ENCODE peak calls at places on chromosomes 11 and 22, in nine cellular contexts. X is spleen, I is thoracic aorta, B is PC-3, A is PC-9, Z is endodermal cell, T is ovary, F is fibroblast of lung, N is adrenal gland. Y is an unnamed sample. For H3K4me1, the result is how much of the 10 kb centered on the place peaks cover.

GRCh38 chr11:67507242-67507890 is 596 bp downstream of the CDK2AP2 start:
- DNase-seq in X (no peak), I (peak), B (peak), A (no peak), Z (no peak), T (peak), F (no peak), N (peak), Y (no peak)

GRCh38 chr11:59754494-59754858 is 700 bp upstream of the STX3 start:
- DNase-seq in X (peak), I (no peak), B (no peak), A (no peak), Z (peak), T (no peak), F (no peak), N (peak), Y (peak)

GRCh38 chr11:7965386-7965785 is at the start of gene NLRP10:
- DNase-seq in X (no peak), I (no peak), B (peak), A (no peak), Z (no peak), T (no peak), F (peak), N (no peak), Y (no peak)

GRCh38 chr11:82988936-82989627 is 82.6 kb downstream of the RAB30 start:
- DNase-seq in X (no peak), I (no peak), B (no peak), A (no peak), Z (no peak), T (no peak), F (peak), N (peak), Y (peak)

GRCh38 chr11:123219066-123219697 is 24.1 kb upstream of the CLMP start:
- DNase-seq in X (no peak), I (no peak), B (no peak), A (no peak), Z (no peak), T (no peak), F (peak), N (no peak), Y (peak)

GRCh38 chr11:1208361-1209261 is 14.3 kb upstream of the MUC5B start:
- DNase-seq in X (peak), I (no peak), B (no peak), A (no peak), Z (peak), T (no peak), F (no peak), N (peak), Y (no peak)

GRCh38 chr11:47308050-47308823 is 38.3 kb downstream of the MADD start:
- DNase-seq in X (no peak), I (no peak), B (no peak), A (no peak), Z (peak), T (no peak), F (no peak), N (no peak), Y (no peak)

GRCh38 chr11:47186076-47186936 is at the start of gene PACSIN3:
- DNase-seq in X (peak), I (no peak), B (peak), A (no peak), Z (peak), T (peak), F (peak), N (peak), Y (peak)

GRCh38 chr22:44704159-44705021 is 2.4 kb downstream of the PRR5 start:
- DNase-seq in X (peak), I (no peak), B (no peak), A (peak), Z (no peak), T (no peak), F (no peak), N (no peak), Y (no peak)

GRCh38 chr11:114200785-114201184 is 95.4 kb upstream of the NNMT start:
- DNase-seq in X (no peak), I (no peak), B (no peak), A (no peak), Z (no peak), T (no peak), F (no peak), N (no peak), Y (no peak)

GRCh38 chr11:44982496-44983062 is 31.9 kb upstream of the TP53I11 start:
- DNase-seq in X (peak), I (no peak), B (no peak), A (no peak), Z (peak), T (no peak), F (no peak), N (no peak), Y (peak)

GRCh38 chr22:37100589-37101127 is 8.9 kb downstream of the TMPRSS6 start:
- DNase-seq in X (no peak), I (no peak), B (no peak), A (no peak), Z (no peak), T (no peak), F (no peak), N (no peak), Y (no peak)

GRCh38 chr11:57288771-57289579 is 35.8 kb downstream of the TNKS1BP1 start:
- DNase-seq in X (no peak), I (no peak), B (peak), A (no peak), Z (no peak), T (no peak), F (peak), N (no peak), Y (peak)

DNA sequence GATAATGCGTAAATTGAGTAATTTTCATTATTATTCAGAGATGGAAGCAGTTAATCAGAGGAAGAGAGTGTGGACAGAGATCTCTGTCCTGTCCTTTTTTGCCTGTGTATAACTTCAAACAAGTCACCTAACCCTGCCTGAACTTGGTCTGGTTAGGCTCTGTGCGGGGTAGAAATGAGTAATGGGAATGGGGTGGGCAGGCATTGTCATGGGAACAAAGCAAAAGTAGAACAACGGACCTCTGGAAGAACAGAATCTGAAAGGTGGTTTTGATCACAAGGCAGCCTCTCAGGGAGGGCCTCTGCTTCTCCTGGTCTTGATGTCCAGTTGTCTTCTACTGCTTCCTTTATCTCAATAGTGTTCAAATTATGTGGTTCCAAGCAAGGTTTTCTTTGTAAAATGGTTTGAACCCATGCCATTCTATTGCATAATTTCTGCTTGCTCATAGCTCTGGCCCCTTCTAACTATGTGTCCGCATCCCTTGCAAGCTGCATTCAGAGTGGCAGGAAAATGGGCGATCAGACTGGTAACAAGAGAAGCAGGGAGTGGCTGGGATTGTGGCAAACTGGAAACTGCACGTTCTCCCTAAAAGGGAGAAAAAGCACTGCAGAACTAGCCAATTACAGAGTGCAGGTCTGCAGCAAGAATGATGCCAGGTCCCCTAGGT is 76.1 kb downstream of the PRR5L start:
- DNase-seq in X (no peak), I (no peak), B (peak), A (no peak), Z (no peak), T (no peak), F (peak), N (no peak), Y (no peak)
- H3K4me3 ChIP-seq in X (no peak), I (no peak), B (no peak), A (no peak), Z (no peak), T (no peak), F (no peak), N (no peak), Y (no peak)

GRCh38 chr11:120335928-120336640 is at the start of gene ARHGEF12:
- DNase-seq in X (peak), I (peak), B (peak), A (peak), Z (peak), T (peak), F (peak), N (peak), Y (peak)
- TF ChIP-seq CTCF in X (no peak), I (no peak), B (peak), A (peak), Z (peak), T (no peak), F (peak), N (no peak), Y (peak)

GRCh38 chr22:39257522-39258475 is 13.0 kb upstream of the PDGFB start:
- DNase-seq in X (no peak), I (no peak), B (no peak), A (no peak), Z (peak), T (no peak), F (no peak), N (no peak), Y (no peak)

GRCh38 chr22:39256979-39257378 is 12.2 kb upstream of the PDGFB start:
- DNase-seq in X (no peak), I (no peak), B (no peak), A (no peak), Z (no peak), T (no peak), F (no peak), N (no peak), Y (no peak)

GRCh38 chr22:39255449-39256185 is 10.8 kb upstream of the PDGFB start:
- DNase-seq in X (no peak), I (no peak), B (no peak), A (no peak), Z (peak), T (no peak), F (no peak), N (no peak), Y (no peak)

GRCh38 chr22:39254789-39255298 is 10.1 kb upstream of the PDGFB start:
- DNase-seq in X (no peak), I (no peak), B (peak), A (no peak), Z (peak), T (no peak), F (no peak), N (no peak), Y (no peak)

GRCh38 chr22:39256186-39256552 is 11.4 kb upstream of the PDGFB start:
- DNase-seq in X (no peak), I (no peak), B (no peak), A (no peak), Z (no peak), T (no peak), F (no peak), N (no peak), Y (no peak)
- H3K4me1 ChIP-seq in X (under half), I (under half), B (under half), A (under half), Z (under half), T (under half), F (under half), N (under half), Y (under half)

GRCh38 chr11:134037093-134037908 is 31.6 kb upstream of the JAM3 start:
- DNase-seq in X (peak), I (no peak), B (peak), A (no peak), Z (peak), T (peak), F (peak), N (peak), Y (peak)
- H3K4me3 ChIP-seq in X (peak), I (peak), B (peak), A (no peak), Z (peak), T (peak), F (peak), N (no peak), Y (peak)

GRCh38 chr11:27211370-27212127 is 151.5 kb downstream of the CCDC34 start:
- DNase-seq in X (no peak), I (no peak), B (peak), A (no peak), Z (peak), T (no peak), F (no peak), N (no peak), Y (peak)
- TF ChIP-seq CTCF in X (no peak), I (peak), B (peak), A (peak), Z (peak), T (no peak), F (peak), N (peak), Y (peak)

GRCh38 chr11:72721276-72721675 is 30.9 kb downstream of the ARAP1 start:
- DNase-seq in X (no peak), I (no peak), B (no peak), A (no peak), Z (no peak), T (no peak), F (no peak), N (no peak), Y (no peak)

GRCh38 chr11:72720806-72721205 is 31.4 kb downstream of the ARAP1 start:
- DNase-seq in X (no peak), I (no peak), B (no peak), A (no peak), Z (no peak), T (no peak), F (no peak), N (no peak), Y (no peak)

GRCh38 chr11:72719144-72719543 is 33.1 kb downstream of the ARAP1 start:
- DNase-seq in X (no peak), I (no peak), B (no peak), A (no peak), Z (no peak), T (no peak), F (peak), N (no peak), Y (no peak)

GRCh38 chr11:72719551-72719950 is 32.7 kb downstream of the ARAP1 start:
- DNase-seq in X (no peak), I (no peak), B (no peak), A (no peak), Z (no peak), T (no peak), F (no peak), N (no peak), Y (no peak)

DNA sequence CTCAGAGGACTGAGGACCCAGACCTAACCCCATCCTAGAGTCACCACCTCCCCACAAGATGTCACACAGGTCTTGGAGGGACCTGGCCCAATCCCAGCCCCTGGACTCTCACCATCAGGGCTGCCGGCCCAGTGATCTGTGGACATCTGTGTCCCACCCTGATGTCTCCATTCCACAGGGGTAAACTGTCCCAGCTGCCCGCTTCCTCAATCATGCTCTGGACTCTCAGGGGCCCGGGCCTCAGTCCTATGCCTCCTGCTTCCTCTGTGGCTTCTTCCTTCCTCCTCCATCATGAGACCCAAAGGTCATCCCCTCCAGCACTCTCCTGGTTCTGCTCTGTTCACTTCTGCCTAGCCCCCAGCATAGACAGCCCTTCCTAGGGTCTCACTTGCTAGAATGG is 32.2 kb downstream of the ARAP1 start:
- DNase-seq in X (no peak), I (no peak), B (no peak), A (no peak), Z (no peak), T (no peak), F (no peak), N (no peak), Y (no peak)
- H3K4me1 ChIP-seq in X (half or more), I (under half), B (under half), A (under half), Z (under half), T (under half), F (under half), N (under half), Y (under half)

GRCh38 chr22:46072030-46072881 is 78.1 kb upstream of the PPARA start:
- DNase-seq in X (peak), I (no peak), B (peak), A (peak), Z (peak), T (peak), F (no peak), N (no peak), Y (peak)
- H3K4me3 ChIP-seq in X (peak), I (peak), B (peak), A (peak), Z (no peak), T (peak), F (peak), N (peak), Y (peak)